ENCODE peak calls at places on chromosomes 6 and 20, in seven cellular contexts. X, T, E, H, N, K and W are unnamed samples.

GRCh38 chr20:36784900-36785299 is 11.3 kb upstream of the DSN1 start:
- DNase-seq in X (no peak), T (no peak), E (no peak), H (peak; percentile 39), N (peak; percentile 58), K (no peak), W (no peak)

GRCh38 chr6:10401004-10401536 is 13.8 kb downstream of the TFAP2A start:
- DNase-seq in X (no peak), T (no peak), E (no peak), H (no peak), N (no peak), K (no peak), W (no peak)

GRCh38 chr6:101393291-101394251 is at the start of gene GRIK2:
- DNase-seq in X (no peak), T (no peak), E (peak; percentile 56), H (no peak), N (peak; percentile 24), K (no peak), W (no peak)

GRCh38 chr6:139778688-139779087 is 404.2 kb upstream of the CITED2 start:
- DNase-seq in X (no peak), T (no peak), E (peak; percentile 24), H (no peak), N (peak; percentile 35), K (no peak), W (no peak)

GRCh38 chr6:106516629-106517028 is 112.7 kb downstream of the RTN4IP1 start:
- DNase-seq in X (no peak), T (no peak), E (no peak), H (no peak), N (no peak), K (no peak), W (no peak)

GRCh38 chr20:63708301-63709148 is 686 bp downstream of the ZGPAT start:
- DNase-seq in X (no peak), T (no peak), E (no peak), H (peak; percentile 22), N (no peak), K (peak; percentile 33), W (no peak)

GRCh38 chr6:30169658-30170614 is 6.6 kb downstream of the TRIM15 start:
- DNase-seq in X (no peak), T (peak; percentile 14), E (peak; percentile 47), H (no peak), N (peak; percentile 63), K (peak; percentile 51), W (no peak)

GRCh38 chr20:62104234-62104789 is 18.0 kb upstream of the LSM14B start:
- DNase-seq in X (no peak), T (no peak), E (no peak), H (no peak), N (no peak), K (no peak), W (no peak)

GRCh38 chr6:155377061-155377460 is 62.8 kb upstream of the TFB1M start:
- DNase-seq in X (no peak), T (peak; percentile 84), E (peak; percentile 90), H (no peak), N (peak; percentile 94), K (no peak), W (peak; percentile 53)

GRCh38 chr6:141301779-141302178 is 830.9 kb upstream of the GJE1 start:
- DNase-seq in X (no peak), T (no peak), E (no peak), H (no peak), N (peak; percentile 35), K (no peak), W (no peak)

GRCh38 chr6:21166754-21167153 is 426.8 kb upstream of the SOX4 start:
- DNase-seq in X (no peak), T (no peak), E (no peak), H (no peak), N (no peak), K (no peak), W (no peak)

GRCh38 chr20:31717478-31717946 is 5.2 kb downstream of the BCL2L1 start:
- DNase-seq in X (no peak), T (no peak), E (no peak), H (no peak), N (no peak), K (no peak), W (no peak)

GRCh38 chr6:28399370-28400121 is at the start of gene ZSCAN12:
- DNase-seq in X (peak; percentile 84), T (peak; percentile 29), E (peak; percentile 73), H (peak; percentile 82), N (peak; percentile 90), K (peak; percentile 75), W (peak; percentile 42)

GRCh38 chr6:122997541-122998150 is 1.6 kb downstream of the CLVS2 start:
- DNase-seq in X (no peak), T (no peak), E (no peak), H (no peak), N (no peak), K (no peak), W (no peak)

GRCh38 chr20:39398656-39399055 is 436.5 kb downstream of the DHX35 start:
- DNase-seq in X (no peak), T (no peak), E (no peak), H (no peak), N (no peak), K (no peak), W (no peak)

GRCh38 chr20:48621256-48622078 is 206.3 kb downstream of the PREX1 start:
- DNase-seq in X (no peak), T (no peak), E (peak; percentile 28), H (no peak), N (no peak), K (peak; percentile 96), W (no peak)
- TF ChIP-seq CTCF in X (no peak), T (no peak), E (no peak), H (no peak), N (no peak), K (no peak), W (no peak)

GRCh38 chr6:126419901-126420300 is 80.0 kb downstream of the CENPW start:
- DNase-seq in X (no peak), T (no peak), E (no peak), H (no peak), N (no peak), K (no peak), W (no peak)

GRCh38 chr6:126427713-126428112 is 87.8 kb downstream of the CENPW start:
- DNase-seq in X (no peak), T (no peak), E (no peak), H (no peak), N (no peak), K (no peak), W (peak; percentile 14)

DNA sequence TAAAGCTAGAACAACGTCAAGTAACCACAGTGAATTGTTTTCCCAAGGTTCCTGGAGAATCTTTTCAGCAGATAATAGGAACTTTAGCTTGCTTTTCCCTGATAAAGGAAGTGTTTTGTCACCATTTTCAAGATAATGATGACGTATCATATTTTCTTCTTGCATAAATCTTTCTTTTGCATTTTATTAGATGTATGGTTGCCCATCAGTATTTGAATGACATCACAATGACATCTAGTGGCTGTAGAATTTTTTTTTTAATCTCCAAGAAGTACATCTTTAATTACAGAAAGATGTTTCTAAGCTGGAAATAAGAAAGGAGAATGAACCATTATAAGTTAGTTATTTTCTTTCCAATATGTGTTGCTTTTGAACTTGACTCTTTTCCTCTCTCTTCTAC is 83.0 kb downstream of the CENPW start:
- DNase-seq in X (no peak), T (no peak), E (no peak), H (no peak), N (no peak), K (no peak), W (no peak)
- TF ChIP-seq CTCF in X (no peak), T (no peak), E (no peak), H (no peak), N (no peak), K (no peak), W (no peak)

GRCh38 chr20:23122959-23123655 is 37.0 kb upstream of the CD93 start:
- DNase-seq in X (no peak), T (no peak), E (no peak), H (no peak), N (no peak), K (no peak), W (no peak)
- TF ChIP-seq CTCF in X (no peak), T (no peak), E (no peak), H (no peak), N (no peak), K (no peak), W (no peak)

DNA sequence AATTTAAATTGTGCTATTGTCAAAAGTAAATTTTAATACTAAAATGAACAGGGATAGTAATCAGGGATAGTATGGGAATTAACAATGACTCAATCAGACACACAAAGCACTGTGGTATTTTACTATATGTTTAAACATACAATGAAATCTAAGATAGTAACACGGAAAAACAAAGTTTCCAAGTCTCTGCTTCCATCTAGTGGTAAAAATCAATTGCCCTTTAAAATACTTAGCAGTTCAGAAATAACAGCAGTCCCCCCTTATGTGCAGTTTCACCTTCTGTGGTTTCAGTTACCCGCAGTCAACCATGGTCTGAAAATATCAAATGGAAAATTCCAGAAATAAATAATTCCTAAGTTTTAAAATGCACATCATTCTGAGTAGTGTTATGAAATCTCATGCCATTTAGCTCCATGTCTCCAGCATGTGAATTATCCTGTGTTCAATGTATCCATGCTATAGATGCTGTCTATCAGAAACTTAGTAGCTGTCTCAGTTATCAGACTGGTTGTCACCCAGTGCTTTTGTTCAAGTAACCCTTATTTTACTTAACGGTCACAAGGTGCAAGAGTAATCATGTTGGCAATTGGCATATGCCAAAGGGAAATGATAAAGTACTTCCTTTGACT is 58.5 kb downstream of the AHI1 start:
- DNase-seq in X (no peak), T (no peak), E (peak; percentile 6), H (no peak), N (peak; percentile 38), K (peak; percentile 35), W (no peak)
- TF ChIP-seq CTCF in X (no peak), T (peak; percentile 17), E (peak; percentile 45), H (no peak), N (peak; percentile 52), K (peak; percentile 73), W (peak; percentile 37)

GRCh38 chr20:51402201-51402600 is 140.3 kb downstream of the NFATC2 start:
- DNase-seq in X (no peak), T (no peak), E (no peak), H (no peak), N (no peak), K (peak; percentile 71), W (no peak)
- TF ChIP-seq CTCF in X (no peak), T (no peak), E (no peak), H (no peak), N (no peak), K (no peak), W (no peak)